ENCODE peak calls at places on chromosome 6, in five cellular contexts. One of them, this sample, is unnamed.

GRCh38 chr6:152338335-152339125 is 298.6 kb downstream of the SYNE1 start:
- DNase-seq in tibial artery: peak
- DNase-seq in esophagus muscularis mucosa: no peak
- DNase-seq in heart left ventricle: peak
- DNase-seq in A549: peak
- DNase-seq in this sample: peak

GRCh38 chr6:64290867-64291266 is 655.3 kb downstream of the PHF3 start:
- DNase-seq in tibial artery: no peak
- DNase-seq in esophagus muscularis mucosa: no peak
- DNase-seq in heart left ventricle: no peak
- DNase-seq in A549: no peak
- DNase-seq in this sample: no peak

GRCh38 chr6:167827588-167828324 is 1.0 kb downstream of the AFDN start:
- DNase-seq in tibial artery: peak
- DNase-seq in esophagus muscularis mucosa: no peak
- DNase-seq in heart left ventricle: peak
- DNase-seq in A549: peak
- DNase-seq in this sample: peak

GRCh38 chr6:2858678-2859324 is 17.1 kb upstream of the SERPINB1 start:
- DNase-seq in tibial artery: no peak
- DNase-seq in esophagus muscularis mucosa: peak
- DNase-seq in heart left ventricle: no peak
- DNase-seq in A549: no peak
- DNase-seq in this sample: no peak

GRCh38 chr6:26555505-26556262 is 17.5 kb downstream of the HMGN4 start:
- DNase-seq in tibial artery: no peak
- DNase-seq in esophagus muscularis mucosa: no peak
- DNase-seq in heart left ventricle: no peak
- DNase-seq in A549: peak
- DNase-seq in this sample: no peak

GRCh38 chr6:103534814-103535213 is 1324.9 kb downstream of the HACE1 start:
- DNase-seq in tibial artery: no peak
- DNase-seq in esophagus muscularis mucosa: no peak
- DNase-seq in heart left ventricle: no peak
- DNase-seq in A549: no peak
- DNase-seq in this sample: no peak

GRCh38 chr6:72032056-72032455 is 145.7 kb downstream of the RIMS1 start:
- DNase-seq in tibial artery: no peak
- DNase-seq in esophagus muscularis mucosa: no peak
- DNase-seq in heart left ventricle: no peak
- DNase-seq in A549: no peak
- DNase-seq in this sample: no peak

GRCh38 chr6:99002826-99003225 is 55.1 kb upstream of the FBXL4 start:
- DNase-seq in tibial artery: no peak
- DNase-seq in esophagus muscularis mucosa: no peak
- DNase-seq in heart left ventricle: no peak
- DNase-seq in A549: no peak
- DNase-seq in this sample: peak

GRCh38 chr6:142885182-142885867 is 59.7 kb downstream of the HIVEP2 start:
- DNase-seq in tibial artery: no peak
- DNase-seq in esophagus muscularis mucosa: no peak
- DNase-seq in heart left ventricle: no peak
- DNase-seq in A549: peak
- DNase-seq in this sample: peak

GRCh38 chr6:154139894-154140293 is 100.9 kb downstream of the OPRM1 start:
- DNase-seq in tibial artery: no peak
- DNase-seq in esophagus muscularis mucosa: no peak
- DNase-seq in heart left ventricle: no peak
- DNase-seq in A549: no peak
- DNase-seq in this sample: no peak

GRCh38 chr6:95551678-95552324 is 25.5 kb upstream of the MANEA start:
- DNase-seq in tibial artery: no peak
- DNase-seq in esophagus muscularis mucosa: no peak
- DNase-seq in heart left ventricle: no peak
- DNase-seq in A549: no peak
- DNase-seq in this sample: no peak

GRCh38 chr6:151374024-151374423 is 17.3 kb downstream of the ZBTB2 start:
- DNase-seq in tibial artery: no peak
- DNase-seq in esophagus muscularis mucosa: no peak
- DNase-seq in heart left ventricle: no peak
- DNase-seq in A549: no peak
- DNase-seq in this sample: no peak

GRCh38 chr6:28496099-28496779 is 19.4 kb downstream of the GPX6 start:
- DNase-seq in tibial artery: no peak
- DNase-seq in esophagus muscularis mucosa: peak
- DNase-seq in heart left ventricle: no peak
- DNase-seq in A549: no peak
- DNase-seq in this sample: peak

GRCh38 chr6:125918230-125918629 is 38.3 kb upstream of the HINT3 start:
- DNase-seq in tibial artery: no peak
- DNase-seq in esophagus muscularis mucosa: no peak
- DNase-seq in heart left ventricle: no peak
- DNase-seq in A549: no peak
- DNase-seq in this sample: no peak

DNA sequence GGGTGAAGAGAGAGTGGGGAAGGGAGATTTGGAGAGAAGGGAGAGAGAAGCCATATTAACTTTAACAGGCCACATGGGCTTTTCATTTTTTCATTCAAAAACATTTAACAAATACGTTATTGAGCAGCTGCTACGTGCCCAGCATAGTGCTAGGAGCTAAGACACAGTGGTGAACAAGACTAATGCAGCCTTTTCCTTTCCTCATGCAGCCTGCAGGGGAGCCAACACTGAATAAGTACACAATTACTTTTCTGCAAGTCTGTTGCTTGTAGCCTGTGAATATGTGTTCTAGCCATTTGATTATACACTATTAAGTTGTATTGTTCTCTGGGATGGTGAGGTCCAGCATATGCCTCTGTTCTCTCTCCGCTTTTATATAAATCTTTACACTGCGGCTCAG is 1.9 kb upstream of the BLOC1S5 start:
- DNase-seq in tibial artery: no peak
- DNase-seq in esophagus muscularis mucosa: no peak
- DNase-seq in heart left ventricle: no peak
- DNase-seq in A549: no peak
- DNase-seq in this sample: no peak
- TF ChIP-seq CTCF in tibial artery: no peak
- TF ChIP-seq CTCF in esophagus muscularis mucosa: no peak
- TF ChIP-seq CTCF in heart left ventricle: no peak
- TF ChIP-seq CTCF in A549: no peak
- TF ChIP-seq CTCF in this sample: no peak

GRCh38 chr6:80148220-80148619 is 41.7 kb downstream of the BCKDHB start:
- DNase-seq in tibial artery: no peak
- DNase-seq in esophagus muscularis mucosa: no peak
- DNase-seq in heart left ventricle: no peak
- DNase-seq in A549: no peak
- DNase-seq in this sample: no peak

GRCh38 chr6:80151641-80152040 is 45.2 kb downstream of the BCKDHB start:
- DNase-seq in tibial artery: no peak
- DNase-seq in esophagus muscularis mucosa: no peak
- DNase-seq in heart left ventricle: no peak
- DNase-seq in A549: no peak
- DNase-seq in this sample: no peak

GRCh38 chr6:80158478-80158989 is 52.1 kb downstream of the BCKDHB start:
- DNase-seq in tibial artery: no peak
- DNase-seq in esophagus muscularis mucosa: no peak
- DNase-seq in heart left ventricle: no peak
- DNase-seq in A549: no peak
- DNase-seq in this sample: no peak

GRCh38 chr6:80156204-80156603 is 49.7 kb downstream of the BCKDHB start:
- DNase-seq in tibial artery: no peak
- DNase-seq in esophagus muscularis mucosa: no peak
- DNase-seq in heart left ventricle: no peak
- DNase-seq in A549: no peak
- DNase-seq in this sample: no peak

DNA sequence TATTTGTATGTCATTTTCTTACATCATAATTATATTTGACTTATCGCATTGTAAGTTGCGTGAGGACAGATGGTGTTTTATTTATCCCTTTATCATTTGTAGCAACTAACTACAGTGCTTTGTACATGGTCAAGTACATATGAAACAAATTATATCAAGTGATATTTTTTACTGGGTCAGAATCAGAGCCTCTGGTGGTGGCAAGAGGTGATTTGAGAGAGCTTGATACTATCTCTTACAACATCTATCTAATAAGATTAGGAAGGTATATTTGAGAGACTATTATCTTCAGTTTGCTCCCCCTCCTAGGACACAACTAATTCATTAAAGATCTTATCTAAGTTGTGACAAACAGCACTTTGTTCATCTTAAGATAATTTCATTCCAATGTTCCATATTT is 47.7 kb downstream of the BCKDHB start:
- DNase-seq in tibial artery: no peak
- DNase-seq in esophagus muscularis mucosa: no peak
- DNase-seq in heart left ventricle: no peak
- DNase-seq in A549: no peak
- DNase-seq in this sample: no peak
- TF ChIP-seq CTCF in tibial artery: no peak
- TF ChIP-seq CTCF in esophagus muscularis mucosa: no peak
- TF ChIP-seq CTCF in heart left ventricle: no peak
- TF ChIP-seq CTCF in A549: no peak
- TF ChIP-seq CTCF in this sample: no peak

DNA sequence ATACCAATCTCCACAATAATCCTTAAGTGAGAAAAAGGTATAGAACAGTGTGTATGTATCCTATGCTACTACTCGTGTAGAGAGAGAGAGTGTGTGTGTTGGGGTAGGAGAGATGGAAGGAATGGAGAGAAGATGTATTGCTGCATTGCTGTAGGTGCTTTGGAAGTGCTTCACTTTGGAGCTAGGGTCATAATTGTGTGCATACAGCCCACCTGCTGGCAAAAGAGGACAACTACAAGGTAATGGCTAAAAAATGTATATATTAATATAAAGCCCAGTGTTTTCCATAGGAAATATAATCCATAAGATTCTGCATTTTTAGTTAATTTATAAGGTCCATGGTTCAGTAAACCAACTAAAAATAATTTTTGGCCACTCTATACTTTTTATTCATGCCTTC is 36.1 kb downstream of the SERAC1 start:
- DNase-seq in tibial artery: no peak
- DNase-seq in esophagus muscularis mucosa: no peak
- DNase-seq in heart left ventricle: no peak
- DNase-seq in A549: peak
- DNase-seq in this sample: peak
- TF ChIP-seq CTCF in tibial artery: peak
- TF ChIP-seq CTCF in esophagus muscularis mucosa: no peak
- TF ChIP-seq CTCF in heart left ventricle: no peak
- TF ChIP-seq CTCF in A549: peak
- TF ChIP-seq CTCF in this sample: peak

GRCh38 chr6:13332349-13332706 is 4.0 kb upstream of the TBC1D7 start:
- DNase-seq in tibial artery: no peak
- DNase-seq in esophagus muscularis mucosa: no peak
- DNase-seq in heart left ventricle: no peak
- DNase-seq in A549: no peak
- DNase-seq in this sample: no peak

GRCh38 chr6:13331516-13332348 is 3.4 kb upstream of the TBC1D7 start:
- DNase-seq in tibial artery: no peak
- DNase-seq in esophagus muscularis mucosa: no peak
- DNase-seq in heart left ventricle: no peak
- DNase-seq in A549: peak
- DNase-seq in this sample: peak

GRCh38 chr6:13328875-13329183 is 492 bp upstream of the TBC1D7 start:
- DNase-seq in tibial artery: no peak
- DNase-seq in esophagus muscularis mucosa: no peak
- DNase-seq in heart left ventricle: no peak
- DNase-seq in A549: no peak
- DNase-seq in this sample: no peak

GRCh38 chr6:13327691-13328075 is 654 bp downstream of the TBC1D7 start:
- DNase-seq in tibial artery: no peak
- DNase-seq in esophagus muscularis mucosa: peak
- DNase-seq in heart left ventricle: no peak
- DNase-seq in A549: no peak
- DNase-seq in this sample: no peak

GRCh38 chr6:13328076-13328874 is at the start of gene TBC1D7:
- DNase-seq in tibial artery: peak
- DNase-seq in esophagus muscularis mucosa: peak
- DNase-seq in heart left ventricle: peak
- DNase-seq in A549: peak
- DNase-seq in this sample: peak
- TF ChIP-seq CTCF in tibial artery: peak
- TF ChIP-seq CTCF in esophagus muscularis mucosa: no peak
- TF ChIP-seq CTCF in heart left ventricle: no peak
- TF ChIP-seq CTCF in A549: no peak
- TF ChIP-seq CTCF in this sample: no peak

GRCh38 chr6:92806254-92806653 is 613.1 kb downstream of the EPHA7 start:
- DNase-seq in tibial artery: no peak
- DNase-seq in esophagus muscularis mucosa: no peak
- DNase-seq in heart left ventricle: no peak
- DNase-seq in A549: no peak
- DNase-seq in this sample: no peak

GRCh38 chr6:92810913-92811312 is 608.4 kb downstream of the EPHA7 start:
- DNase-seq in tibial artery: no peak
- DNase-seq in esophagus muscularis mucosa: no peak
- DNase-seq in heart left ventricle: no peak
- DNase-seq in A549: peak
- DNase-seq in this sample: peak
- TF ChIP-seq CTCF in tibial artery: no peak
- TF ChIP-seq CTCF in esophagus muscularis mucosa: peak
- TF ChIP-seq CTCF in heart left ventricle: peak
- TF ChIP-seq CTCF in A549: no peak
- TF ChIP-seq CTCF in this sample: peak

DNA sequence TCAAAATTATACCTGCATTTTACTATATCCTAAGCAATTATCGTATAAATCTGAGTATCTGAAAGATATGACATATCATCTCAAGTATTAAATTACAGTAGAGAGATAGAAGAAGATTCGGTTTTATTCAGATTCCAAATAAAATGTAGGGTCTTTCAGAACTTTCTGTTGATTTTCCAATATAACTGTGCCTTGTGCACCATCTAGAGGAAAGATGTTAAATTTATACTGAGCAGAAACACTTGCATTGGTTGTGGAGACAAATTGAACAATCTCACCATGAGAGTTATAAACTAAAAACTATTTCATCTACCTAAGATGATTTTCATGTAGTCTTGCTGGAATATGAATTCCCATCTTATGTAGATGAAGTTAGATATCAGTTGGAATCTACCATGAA is 26.8 kb upstream of the HSF2 start:
- DNase-seq in tibial artery: no peak
- DNase-seq in esophagus muscularis mucosa: no peak
- DNase-seq in heart left ventricle: no peak
- DNase-seq in A549: no peak
- DNase-seq in this sample: no peak
- TF ChIP-seq CTCF in tibial artery: no peak
- TF ChIP-seq CTCF in esophagus muscularis mucosa: peak
- TF ChIP-seq CTCF in heart left ventricle: no peak
- TF ChIP-seq CTCF in A549: peak
- TF ChIP-seq CTCF in this sample: peak

GRCh38 chr6:31718294-31718693 is 3.1 kb downstream of the LY6G6D start:
- DNase-seq in tibial artery: no peak
- DNase-seq in esophagus muscularis mucosa: no peak
- DNase-seq in heart left ventricle: no peak
- DNase-seq in A549: no peak
- DNase-seq in this sample: no peak

GRCh38 chr6:31715022-31715683 is at the start of gene LY6G6D:
- DNase-seq in tibial artery: no peak
- DNase-seq in esophagus muscularis mucosa: no peak
- DNase-seq in heart left ventricle: peak
- DNase-seq in A549: no peak
- DNase-seq in this sample: no peak

GRCh38 chr6:31719001-31719400 is 2.5 kb downstream of the LY6G6C start:
- DNase-seq in tibial artery: no peak
- DNase-seq in esophagus muscularis mucosa: no peak
- DNase-seq in heart left ventricle: peak
- DNase-seq in A549: no peak
- DNase-seq in this sample: no peak

GRCh38 chr6:31720196-31720770 is 1.3 kb downstream of the LY6G6C start:
- DNase-seq in tibial artery: no peak
- DNase-seq in esophagus muscularis mucosa: no peak
- DNase-seq in heart left ventricle: no peak
- DNase-seq in A549: no peak
- DNase-seq in this sample: no peak

GRCh38 chr6:31717499-31718222 is 2.5 kb downstream of the LY6G6D start:
- DNase-seq in tibial artery: no peak
- DNase-seq in esophagus muscularis mucosa: no peak
- DNase-seq in heart left ventricle: no peak
- DNase-seq in A549: no peak
- DNase-seq in this sample: peak
- TF ChIP-seq CTCF in tibial artery: no peak
- TF ChIP-seq CTCF in esophagus muscularis mucosa: no peak
- TF ChIP-seq CTCF in heart left ventricle: no peak
- TF ChIP-seq CTCF in A549: no peak
- TF ChIP-seq CTCF in this sample: no peak

This sample was measured in MCF 10A.